ENCODE peak calls at places on chromosome 15, in five cellular contexts. F, N, H, T and W are unnamed samples.

GRCh38 chr15:58306591-58307312 is 125.0 kb upstream of the LIPC start:
- DNase-seq in F (no peak), N (no peak), H (no peak), T (no peak), W (no peak)

GRCh38 chr15:57772223-57772957 is 65.9 kb downstream of the POLR2M start:
- DNase-seq in F (no peak), N (no peak), H (no peak), T (no peak), W (no peak)

GRCh38 chr15:61115679-61116078 is 113.4 kb downstream of the RORA start:
- DNase-seq in F (no peak), N (no peak), H (no peak), T (no peak), W (no peak)

GRCh38 chr15:59294961-59295741 is 77.5 kb downstream of the MYO1E start:
- DNase-seq in F (no peak), N (no peak), H (no peak), T (peak; percentile 91), W (peak; percentile 67)

GRCh38 chr15:45331977-45332376 is 46.4 kb downstream of the GATM start:
- DNase-seq in F (no peak), N (no peak), H (no peak), T (no peak), W (no peak)

GRCh38 chr15:89971592-89971997 is 29.5 kb upstream of the ZNF710 start:
- DNase-seq in F (peak; percentile 3), N (no peak), H (no peak), T (peak; percentile 82), W (no peak)

GRCh38 chr15:72535911-72536310 is 61.8 kb downstream of the ARIH1 start:
- DNase-seq in F (no peak), N (no peak), H (no peak), T (no peak), W (no peak)

GRCh38 chr15:101276501-101277037 is 716 bp downstream of the SELENOS start:
- DNase-seq in F (no peak), N (no peak), H (no peak), T (peak; percentile 52), W (no peak)

GRCh38 chr15:40899536-40900207 is 5.4 kb downstream of the VPS18 start:
- DNase-seq in F (no peak), N (no peak), H (no peak), T (no peak), W (no peak)

GRCh38 chr15:55774113-55774970 is 31.4 kb upstream of the PRTG start:
- DNase-seq in F (no peak), N (no peak), H (no peak), T (peak; percentile 60), W (no peak)

GRCh38 chr15:60989696-60990095 is 239.4 kb downstream of the RORA start:
- DNase-seq in F (no peak), N (no peak), H (no peak), T (no peak), W (no peak)

GRCh38 chr15:81950841-81951414 is 94.9 kb downstream of the MEX3B start:
- DNase-seq in F (no peak), N (no peak), H (no peak), T (no peak), W (no peak)

GRCh38 chr15:80777137-80777536 is 2.0 kb upstream of the CEMIP start:
- DNase-seq in F (no peak), N (no peak), H (no peak), T (peak; percentile 37), W (no peak)

GRCh38 chr15:88454867-88455810 is 12.0 kb downstream of the MRPL46 start:
- DNase-seq in F (no peak), N (no peak), H (no peak), T (peak; percentile 84), W (no peak)

GRCh38 chr15:66786222-66786621 is 84.2 kb downstream of the SMAD6 start:
- DNase-seq in F (no peak), N (no peak), H (no peak), T (no peak), W (no peak)

GRCh38 chr15:66787472-66787871 is 85.4 kb downstream of the SMAD6 start:
- DNase-seq in F (no peak), N (no peak), H (no peak), T (no peak), W (no peak)

GRCh38 chr15:66786708-66787471 is 84.9 kb downstream of the SMAD6 start:
- DNase-seq in F (no peak), N (no peak), H (no peak), T (no peak), W (no peak)

GRCh38 chr15:66788024-66788423 is 86.0 kb downstream of the SMAD6 start:
- DNase-seq in F (no peak), N (no peak), H (no peak), T (no peak), W (no peak)

DNA sequence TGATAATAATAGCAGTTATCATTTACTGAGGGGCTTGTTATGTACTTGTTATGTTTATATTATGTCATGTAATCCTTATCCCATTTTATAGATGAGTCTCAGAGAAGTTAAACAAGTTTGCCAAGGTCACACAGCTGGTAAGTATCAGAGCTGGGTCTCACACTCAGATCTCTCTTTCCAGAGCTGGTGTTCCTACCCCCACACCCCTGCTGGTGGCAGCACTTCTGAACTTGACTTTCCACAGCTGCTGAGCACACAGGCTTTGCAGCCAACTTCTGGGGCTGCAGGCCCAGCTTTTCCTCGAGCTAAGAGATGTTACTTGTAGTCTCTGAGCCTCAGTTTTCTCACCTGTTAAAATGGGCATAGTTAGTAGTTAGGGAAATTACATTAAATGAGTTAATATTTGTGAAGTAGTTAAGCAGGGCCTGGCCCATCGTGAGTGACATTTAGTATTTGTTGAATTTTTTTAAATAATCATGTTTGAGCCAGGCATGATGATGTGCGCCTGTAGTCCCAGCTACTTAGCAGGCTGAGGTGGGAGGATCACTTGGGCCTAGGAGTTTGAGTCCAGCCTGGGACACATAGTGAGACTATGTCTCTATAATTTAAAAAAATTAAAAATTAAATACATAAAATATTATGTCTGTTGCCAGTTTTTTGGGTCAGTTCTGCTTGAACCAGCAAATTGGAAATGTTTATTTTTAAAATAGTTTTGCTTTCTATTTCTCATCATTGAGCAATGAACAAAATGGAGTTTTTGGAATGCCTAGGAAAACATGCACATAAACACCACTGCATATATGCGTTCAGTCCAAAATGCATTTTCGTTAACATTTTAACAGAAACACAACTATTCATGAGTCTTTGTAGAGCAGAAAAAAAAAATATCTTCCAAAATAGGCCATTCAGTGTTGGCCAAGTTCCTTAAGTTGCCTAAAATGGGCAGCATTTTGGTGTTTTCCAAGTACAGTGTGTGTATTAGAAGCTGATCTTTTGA is 87.3 kb downstream of the SMAD6 start:
- DNase-seq in F (no peak), N (no peak), H (peak; percentile 38), T (peak; percentile 77), W (no peak)
- TF ChIP-seq CTCF in F (no peak), N (no peak), H (peak; percentile 35), T (peak; percentile 66), W (peak; percentile 68)

GRCh38 chr15:98549003-98549402 is 99.3 kb upstream of the IGF1R start:
- DNase-seq in F (no peak), N (no peak), H (no peak), T (no peak), W (no peak)

GRCh38 chr15:98547255-98547654 is 101.1 kb upstream of the IGF1R start:
- DNase-seq in F (no peak), N (no peak), H (no peak), T (no peak), W (no peak)

GRCh38 chr15:98546325-98546724 is 102.0 kb upstream of the IGF1R start:
- DNase-seq in F (no peak), N (no peak), H (no peak), T (no peak), W (no peak)

GRCh38 chr15:98548172-98548971 is 100.0 kb upstream of the IGF1R start:
- DNase-seq in F (no peak), N (peak; percentile 6), H (peak; percentile 13), T (peak; percentile 72), W (peak; percentile 38)

GRCh38 chr15:98547741-98548166 is 100.6 kb upstream of the IGF1R start:
- DNase-seq in F (no peak), N (no peak), H (no peak), T (no peak), W (no peak)
- H3K4me3 ChIP-seq in F (peak overlapping the region; percentile 65), N (peak overlapping the region; percentile 74), H (peak overlapping the region; percentile 34), T (peak overlapping the region; percentile 60), W (peak overlapping the region; percentile 59)

DNA sequence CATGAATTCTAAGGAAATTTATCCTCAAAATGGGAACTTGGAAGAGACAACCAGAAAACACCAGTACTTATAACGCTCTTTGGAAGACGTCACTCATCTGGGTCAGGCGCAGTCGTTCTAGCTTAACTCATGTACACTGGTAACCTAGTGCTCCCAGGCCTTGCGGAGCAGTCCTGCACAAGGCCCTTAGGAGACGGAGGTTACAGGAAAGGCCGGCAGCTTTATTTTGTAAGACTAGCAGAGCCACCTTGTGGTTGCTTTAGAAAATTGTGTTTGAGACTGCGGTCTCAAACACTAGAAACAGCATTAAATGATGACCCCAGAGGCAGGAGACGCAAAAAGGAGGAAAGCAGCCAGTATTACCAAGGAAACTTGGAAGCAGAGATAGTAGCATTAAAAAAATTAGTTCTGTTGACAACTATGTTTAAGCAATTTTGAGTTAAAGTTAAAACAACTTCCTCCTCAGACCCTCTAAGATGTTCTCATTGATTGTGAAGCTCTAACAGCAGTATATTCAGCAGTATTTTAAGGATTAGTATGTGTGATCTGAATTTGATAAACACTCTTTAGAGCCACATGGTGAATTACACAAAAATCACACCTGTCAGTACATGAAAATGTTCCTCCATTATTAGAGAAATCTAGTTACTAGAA is 141.9 kb upstream of the C2CD4B start:
- DNase-seq in F (no peak), N (no peak), H (no peak), T (peak; percentile 88), W (peak; percentile 34)
- TF ChIP-seq CTCF in F (no peak), N (peak; percentile 62), H (peak; percentile 22), T (peak; percentile 90), W (peak; percentile 67)

DNA sequence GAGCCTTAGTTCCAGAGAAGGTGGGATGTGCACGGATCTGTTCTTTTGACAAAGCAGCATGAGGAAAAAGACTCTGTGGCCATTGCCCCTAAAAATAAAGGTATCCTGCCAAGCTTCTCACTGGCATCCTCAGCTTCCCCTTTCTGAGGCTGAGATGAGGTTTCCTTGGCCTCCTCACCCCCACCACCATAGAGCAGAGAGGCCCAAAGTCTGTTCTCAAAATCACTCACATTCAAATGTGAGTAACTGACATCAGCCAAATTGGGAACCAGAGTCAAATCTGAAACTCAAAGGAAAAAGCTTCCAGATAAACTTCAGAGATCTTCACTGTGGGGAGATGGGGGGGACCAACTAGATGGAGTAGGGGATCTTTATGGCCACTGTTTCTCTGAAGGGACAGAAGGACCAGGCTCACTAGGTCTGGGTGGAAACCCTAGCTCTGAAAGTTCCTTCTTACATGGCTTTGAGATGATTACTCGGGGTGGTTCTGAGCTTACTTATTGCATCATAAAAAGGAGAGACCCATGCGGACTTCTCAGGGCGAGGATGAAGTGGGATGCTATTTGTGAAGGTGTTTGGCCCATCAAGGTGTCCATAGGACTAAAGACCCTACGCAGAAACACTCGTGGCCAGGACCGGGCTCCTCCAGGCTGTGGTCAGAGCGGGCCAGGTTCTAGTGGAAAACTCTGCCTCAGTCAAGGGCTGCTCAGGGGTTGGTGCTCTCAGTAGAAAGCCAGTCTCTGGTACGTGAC is 61.5 kb upstream of the MEF2A start:
- DNase-seq in F (no peak), N (no peak), H (no peak), T (no peak), W (no peak)
- H3K4me3 ChIP-seq in F (no peak overlapping the region), N (no peak overlapping the region), H (no peak overlapping the region), T (no peak overlapping the region), W (no peak overlapping the region)

GRCh38 chr15:100078511-100079220 is 263.1 kb downstream of the ADAMTS17 start:
- DNase-seq in F (no peak), N (no peak), H (no peak), T (no peak), W (no peak)
- TF ChIP-seq CTCF in F (no peak), N (no peak), H (no peak), T (no peak), W (no peak)